ENCODE peak calls at places on chromosomes 2 and 18, in nine cellular contexts. One of them, this sample, is unnamed.

GRCh38 chr2:9556121-9556869 is 665 bp upstream of the ADAM17 start:
- DNase-seq in HCEC 1CT: peak
- DNase-seq in epithelial cell of esophagus: peak
- DNase-seq in tibial artery: no peak
- DNase-seq in aorta: no peak
- DNase-seq in fibroblast of mammary gland: peak
- DNase-seq in HFF-Myc: no peak
- DNase-seq in psoas muscle: no peak
- DNase-seq in ELR: peak
- DNase-seq in this sample: no peak

GRCh38 chr18:21300616-21301200 is 58.7 kb downstream of the GREB1L start:
- DNase-seq in HCEC 1CT: peak
- DNase-seq in epithelial cell of esophagus: peak
- DNase-seq in tibial artery: no peak
- DNase-seq in aorta: no peak
- DNase-seq in fibroblast of mammary gland: no peak
- DNase-seq in HFF-Myc: no peak
- DNase-seq in psoas muscle: no peak
- DNase-seq in ELR: peak
- DNase-seq in this sample: no peak

GRCh38 chr2:232485757-232486557 is 1.7 kb downstream of the ECEL1 start:
- DNase-seq in HCEC 1CT: no peak
- DNase-seq in epithelial cell of esophagus: no peak
- DNase-seq in tibial artery: peak
- DNase-seq in aorta: peak
- DNase-seq in fibroblast of mammary gland: no peak
- DNase-seq in HFF-Myc: no peak
- DNase-seq in psoas muscle: no peak
- DNase-seq in ELR: no peak
- DNase-seq in this sample: no peak

GRCh38 chr18:48859311-48860275 is 91.2 kb downstream of the SMAD7 start:
- DNase-seq in HCEC 1CT: no peak
- DNase-seq in epithelial cell of esophagus: no peak
- DNase-seq in tibial artery: no peak
- DNase-seq in aorta: peak
- DNase-seq in fibroblast of mammary gland: no peak
- DNase-seq in HFF-Myc: no peak
- DNase-seq in psoas muscle: peak
- DNase-seq in ELR: no peak
- DNase-seq in this sample: no peak

GRCh38 chr18:39871976-39872375 is 2083.1 kb upstream of the PIK3C3 start:
- DNase-seq in HCEC 1CT: peak
- DNase-seq in epithelial cell of esophagus: peak
- DNase-seq in tibial artery: no peak
- DNase-seq in aorta: no peak
- DNase-seq in fibroblast of mammary gland: peak
- DNase-seq in HFF-Myc: no peak
- DNase-seq in psoas muscle: no peak
- DNase-seq in ELR: no peak
- DNase-seq in this sample: peak

GRCh38 chr2:240893363-240893828 is 2.6 kb downstream of the MAB21L4 start:
- DNase-seq in HCEC 1CT: no peak
- DNase-seq in epithelial cell of esophagus: peak
- DNase-seq in tibial artery: no peak
- DNase-seq in aorta: no peak
- DNase-seq in fibroblast of mammary gland: peak
- DNase-seq in HFF-Myc: no peak
- DNase-seq in psoas muscle: no peak
- DNase-seq in ELR: peak
- DNase-seq in this sample: peak

GRCh38 chr2:216064014-216064630 is 17.5 kb downstream of the PECR start:
- DNase-seq in HCEC 1CT: peak
- DNase-seq in epithelial cell of esophagus: no peak
- DNase-seq in tibial artery: no peak
- DNase-seq in aorta: no peak
- DNase-seq in fibroblast of mammary gland: peak
- DNase-seq in HFF-Myc: no peak
- DNase-seq in psoas muscle: no peak
- DNase-seq in ELR: no peak
- DNase-seq in this sample: no peak

GRCh38 chr2:134927195-134927594 is 8.6 kb downstream of the CCNT2 start:
- DNase-seq in HCEC 1CT: peak
- DNase-seq in epithelial cell of esophagus: peak
- DNase-seq in tibial artery: no peak
- DNase-seq in aorta: no peak
- DNase-seq in fibroblast of mammary gland: peak
- DNase-seq in HFF-Myc: no peak
- DNase-seq in psoas muscle: no peak
- DNase-seq in ELR: peak
- DNase-seq in this sample: peak

GRCh38 chr18:48711651-48712486 is 173.0 kb downstream of the CTIF start:
- DNase-seq in HCEC 1CT: peak
- DNase-seq in epithelial cell of esophagus: peak
- DNase-seq in tibial artery: no peak
- DNase-seq in aorta: no peak
- DNase-seq in fibroblast of mammary gland: peak
- DNase-seq in HFF-Myc: no peak
- DNase-seq in psoas muscle: peak
- DNase-seq in ELR: peak
- DNase-seq in this sample: peak

GRCh38 chr2:194556639-194557038 is 1100.4 kb upstream of the SLC39A10 start:
- DNase-seq in HCEC 1CT: no peak
- DNase-seq in epithelial cell of esophagus: no peak
- DNase-seq in tibial artery: no peak
- DNase-seq in aorta: no peak
- DNase-seq in fibroblast of mammary gland: no peak
- DNase-seq in HFF-Myc: no peak
- DNase-seq in psoas muscle: no peak
- DNase-seq in ELR: peak
- DNase-seq in this sample: no peak

GRCh38 chr2:240462704-240463273 is 27.3 kb downstream of the GPC1 start:
- DNase-seq in HCEC 1CT: no peak
- DNase-seq in epithelial cell of esophagus: no peak
- DNase-seq in tibial artery: no peak
- DNase-seq in aorta: peak
- DNase-seq in fibroblast of mammary gland: no peak
- DNase-seq in HFF-Myc: no peak
- DNase-seq in psoas muscle: no peak
- DNase-seq in ELR: no peak
- DNase-seq in this sample: no peak

GRCh38 chr2:28507806-28508764 is 12.2 kb downstream of the PLB1 start:
- DNase-seq in HCEC 1CT: no peak
- DNase-seq in epithelial cell of esophagus: peak
- DNase-seq in tibial artery: no peak
- DNase-seq in aorta: no peak
- DNase-seq in fibroblast of mammary gland: peak
- DNase-seq in HFF-Myc: no peak
- DNase-seq in psoas muscle: no peak
- DNase-seq in ELR: peak
- DNase-seq in this sample: peak